ENCODE peak calls at places on chromosomes 4 and X, in five cellular contexts. A is neural crest cell, Z is GM19239, H is tibial artery, M is Kasumi-1. U is an unnamed sample.

GRCh38 chr4:2961411-2962098 is 1.7 kb downstream of the NOP14 start:
- DNase-seq in M (peak), H (no peak), Z (no peak), A (no peak), U (no peak)

GRCh38 chrX:94256396-94256795 is 582.4 kb downstream of the FAM133A start:
- DNase-seq in Z (no peak), A (no peak), H (no peak), M (no peak), U (no peak)

GRCh38 chr4:52957791-52958190 is 95.7 kb downstream of the RASL11B start:
- DNase-seq in A (no peak), H (no peak), Z (no peak), M (no peak), U (no peak)

GRCh38 chrX:155070038-155070437 is 898 bp downstream of the CMC4 start:
- DNase-seq in M (no peak), Z (no peak), H (no peak), A (no peak), U (no peak)

GRCh38 chrX:117093319-117093718 is 630.5 kb upstream of the CT83 start:
- DNase-seq in M (no peak), H (no peak), Z (no peak), A (no peak), U (no peak)

GRCh38 chrX:72620550-72621145 is 48.0 kb upstream of the HDAC8 start:
- DNase-seq in H (peak), Z (no peak), A (no peak), M (no peak), U (no peak)

GRCh38 chr4:24970191-24970590 is 57.3 kb upstream of the CCDC149 start:
- DNase-seq in A (no peak), H (no peak), M (no peak), Z (no peak), U (no peak)

GRCh38 chr4:136768925-136769275 is 763.4 kb downstream of the PCDH18 start:
- DNase-seq in Z (no peak), A (no peak), M (no peak), H (no peak), U (no peak)

U was measured in GM18507.